ENCODE peak calls at places on chromosomes 7 and 10, in nine cellular contexts. One of them, this sample, is unnamed.

GRCh38 chr10:7789390-7789789 is 1.4 kb downstream of the ATP5F1C start:
- DNase-seq in lower lobe of right lung: no peak
- DNase-seq in GM12865: no peak
- DNase-seq in keratinocyte: no peak
- DNase-seq in thoracic aorta: no peak
- DNase-seq in HCT116: no peak
- DNase-seq in gastrocnemius medialis: peak; percentile 21
- DNase-seq in WERI-Rb-1: no peak
- DNase-seq in breast epithelium: no peak
- DNase-seq in this sample: no peak

GRCh38 chr7:36286241-36286640 is 103.4 kb upstream of the ANLN start:
- DNase-seq in lower lobe of right lung: no peak
- DNase-seq in GM12865: peak; percentile 46
- DNase-seq in keratinocyte: no peak
- DNase-seq in thoracic aorta: no peak
- DNase-seq in HCT116: no peak
- DNase-seq in gastrocnemius medialis: no peak
- DNase-seq in WERI-Rb-1: no peak
- DNase-seq in breast epithelium: no peak
- DNase-seq in this sample: no peak

GRCh38 chr7:8035647-8036518 is 67.3 kb downstream of the GLCCI1 start:
- DNase-seq in lower lobe of right lung: no peak
- DNase-seq in GM12865: peak; percentile 64
- DNase-seq in keratinocyte: no peak
- DNase-seq in thoracic aorta: no peak
- DNase-seq in HCT116: peak; percentile 10
- DNase-seq in gastrocnemius medialis: no peak
- DNase-seq in WERI-Rb-1: peak; percentile 12
- DNase-seq in breast epithelium: no peak
- DNase-seq in this sample: no peak

GRCh38 chr10:12499066-12499465 is 149.7 kb downstream of the CAMK1D start:
- DNase-seq in lower lobe of right lung: no peak
- DNase-seq in GM12865: no peak
- DNase-seq in keratinocyte: no peak
- DNase-seq in thoracic aorta: no peak
- DNase-seq in HCT116: no peak
- DNase-seq in gastrocnemius medialis: no peak
- DNase-seq in WERI-Rb-1: no peak
- DNase-seq in breast epithelium: no peak
- DNase-seq in this sample: no peak

GRCh38 chr7:22651534-22652243 is 75.3 kb upstream of the IL6 start:
- DNase-seq in lower lobe of right lung: no peak
- DNase-seq in GM12865: no peak
- DNase-seq in keratinocyte: no peak
- DNase-seq in thoracic aorta: no peak
- DNase-seq in HCT116: no peak
- DNase-seq in gastrocnemius medialis: no peak
- DNase-seq in WERI-Rb-1: no peak
- DNase-seq in breast epithelium: no peak
- DNase-seq in this sample: no peak

GRCh38 chr10:5710854-5711253 is 26.2 kb downstream of the TASOR2 start:
- DNase-seq in lower lobe of right lung: no peak
- DNase-seq in GM12865: no peak
- DNase-seq in keratinocyte: no peak
- DNase-seq in thoracic aorta: no peak
- DNase-seq in HCT116: no peak
- DNase-seq in gastrocnemius medialis: no peak
- DNase-seq in WERI-Rb-1: no peak
- DNase-seq in breast epithelium: no peak
- DNase-seq in this sample: no peak

GRCh38 chr10:107165007-107165406 is 501 bp upstream of the SORCS1 start:
- DNase-seq in lower lobe of right lung: no peak
- DNase-seq in GM12865: no peak
- DNase-seq in keratinocyte: no peak
- DNase-seq in thoracic aorta: no peak
- DNase-seq in HCT116: no peak
- DNase-seq in gastrocnemius medialis: no peak
- DNase-seq in WERI-Rb-1: no peak
- DNase-seq in breast epithelium: no peak
- DNase-seq in this sample: no peak

GRCh38 chr10:24438800-24439199 is 229.9 kb downstream of the KIAA1217 start:
- DNase-seq in lower lobe of right lung: no peak
- DNase-seq in GM12865: no peak
- DNase-seq in keratinocyte: no peak
- DNase-seq in thoracic aorta: no peak
- DNase-seq in HCT116: no peak
- DNase-seq in gastrocnemius medialis: no peak
- DNase-seq in WERI-Rb-1: no peak
- DNase-seq in breast epithelium: no peak
- DNase-seq in this sample: no peak

GRCh38 chr7:30347226-30348082 is 63.1 kb downstream of the ZNRF2 start:
- DNase-seq in lower lobe of right lung: no peak
- DNase-seq in GM12865: no peak
- DNase-seq in keratinocyte: no peak
- DNase-seq in thoracic aorta: no peak
- DNase-seq in HCT116: no peak
- DNase-seq in gastrocnemius medialis: no peak
- DNase-seq in WERI-Rb-1: no peak
- DNase-seq in breast epithelium: no peak
- DNase-seq in this sample: no peak

GRCh38 chr7:78124221-78124620 is 325.6 kb downstream of the PHTF2 start:
- DNase-seq in lower lobe of right lung: no peak
- DNase-seq in GM12865: no peak
- DNase-seq in keratinocyte: no peak
- DNase-seq in thoracic aorta: no peak
- DNase-seq in HCT116: no peak
- DNase-seq in gastrocnemius medialis: no peak
- DNase-seq in WERI-Rb-1: no peak
- DNase-seq in breast epithelium: no peak
- DNase-seq in this sample: no peak

GRCh38 chr7:122520961-122521555 is 177.9 kb downstream of the RNF133 start:
- DNase-seq in lower lobe of right lung: no peak
- DNase-seq in GM12865: no peak
- DNase-seq in keratinocyte: no peak
- DNase-seq in thoracic aorta: no peak
- DNase-seq in HCT116: no peak
- DNase-seq in gastrocnemius medialis: no peak
- DNase-seq in WERI-Rb-1: no peak
- DNase-seq in breast epithelium: no peak
- DNase-seq in this sample: no peak

GRCh38 chr10:3961082-3961481 is 176.1 kb upstream of the KLF6 start:
- DNase-seq in lower lobe of right lung: no peak
- DNase-seq in GM12865: no peak
- DNase-seq in keratinocyte: no peak
- DNase-seq in thoracic aorta: no peak
- DNase-seq in HCT116: no peak
- DNase-seq in gastrocnemius medialis: no peak
- DNase-seq in WERI-Rb-1: no peak
- DNase-seq in breast epithelium: no peak
- DNase-seq in this sample: no peak

DNA sequence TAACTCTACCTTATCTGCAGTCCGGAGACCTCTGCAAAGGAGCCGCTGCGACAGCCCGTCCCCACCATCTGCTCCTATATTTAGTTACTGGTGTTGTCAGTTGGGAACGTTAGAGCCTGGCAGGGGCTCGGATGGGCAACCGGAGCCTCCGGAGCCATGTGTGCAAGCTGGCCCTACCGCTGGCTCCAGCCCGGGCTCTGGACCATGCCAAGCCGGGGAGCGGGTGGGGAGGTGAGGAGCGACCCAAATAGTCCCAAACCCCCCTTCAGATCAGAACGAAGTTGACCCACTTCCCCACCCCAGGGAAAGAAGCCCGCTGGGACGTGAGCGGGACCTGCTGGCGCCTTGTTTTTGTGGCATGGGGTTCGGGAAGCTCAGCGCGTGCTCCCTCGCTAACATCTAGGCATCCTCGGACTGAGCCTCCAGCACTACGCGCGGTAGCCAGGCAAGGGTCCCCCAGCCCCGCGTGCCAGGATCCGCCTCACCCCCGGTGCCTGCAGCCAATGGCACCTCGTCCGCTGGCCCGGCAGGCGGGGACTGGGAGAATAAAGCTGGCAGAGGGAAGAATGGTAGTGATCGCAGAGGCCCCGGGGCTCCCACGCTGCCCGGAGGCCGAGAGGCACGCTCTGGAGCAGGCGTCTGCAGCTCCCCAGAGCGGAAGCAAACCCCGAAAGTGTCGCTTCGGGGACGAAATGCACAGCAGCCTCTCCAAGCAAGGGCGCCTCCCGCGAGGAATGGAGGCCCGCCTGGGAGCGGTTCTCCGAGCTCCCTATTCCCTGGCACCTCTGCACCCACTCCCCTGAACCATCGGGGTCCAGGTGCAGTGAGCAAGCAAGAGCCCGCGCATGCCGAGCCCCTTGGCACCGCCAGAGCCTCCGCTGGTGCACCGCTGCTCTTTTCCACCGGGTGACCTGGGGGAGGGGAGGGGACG is 669 bp downstream of the LRRC20 start:
- DNase-seq in lower lobe of right lung: peak; percentile 59
- DNase-seq in GM12865: peak; percentile 64
- DNase-seq in keratinocyte: no peak
- DNase-seq in thoracic aorta: no peak
- DNase-seq in HCT116: no peak
- DNase-seq in gastrocnemius medialis: peak; percentile 91
- DNase-seq in WERI-Rb-1: peak; percentile 92
- DNase-seq in breast epithelium: no peak
- DNase-seq in this sample: peak; percentile 53
- TF ChIP-seq CTCF in lower lobe of right lung: no peak
- TF ChIP-seq CTCF in GM12865: no peak
- TF ChIP-seq CTCF in keratinocyte: no peak
- TF ChIP-seq CTCF in thoracic aorta: no peak
- TF ChIP-seq CTCF in HCT116: no peak
- TF ChIP-seq CTCF in gastrocnemius medialis: no peak
- TF ChIP-seq CTCF in WERI-Rb-1: no peak
- TF ChIP-seq CTCF in breast epithelium: no peak
- TF ChIP-seq CTCF in this sample: no peak

GRCh38 chr7:151060416-151061234 is 1.2 kb downstream of the SLC4A2 start:
- DNase-seq in lower lobe of right lung: no peak
- DNase-seq in GM12865: no peak
- DNase-seq in keratinocyte: no peak
- DNase-seq in thoracic aorta: no peak
- DNase-seq in HCT116: no peak
- DNase-seq in gastrocnemius medialis: no peak
- DNase-seq in WERI-Rb-1: peak; percentile 79
- DNase-seq in breast epithelium: no peak
- DNase-seq in this sample: no peak
- TF ChIP-seq CTCF in lower lobe of right lung: no peak
- TF ChIP-seq CTCF in GM12865: no peak
- TF ChIP-seq CTCF in keratinocyte: no peak
- TF ChIP-seq CTCF in thoracic aorta: no peak
- TF ChIP-seq CTCF in HCT116: peak; percentile 22
- TF ChIP-seq CTCF in gastrocnemius medialis: no peak
- TF ChIP-seq CTCF in WERI-Rb-1: peak; percentile 15
- TF ChIP-seq CTCF in breast epithelium: no peak
- TF ChIP-seq CTCF in this sample: peak; percentile 30

GRCh38 chr10:99964791-99965190 is 45.0 kb downstream of the DNMBP start:
- DNase-seq in lower lobe of right lung: no peak
- DNase-seq in GM12865: no peak
- DNase-seq in keratinocyte: no peak
- DNase-seq in thoracic aorta: no peak
- DNase-seq in HCT116: no peak
- DNase-seq in gastrocnemius medialis: no peak
- DNase-seq in WERI-Rb-1: no peak
- DNase-seq in breast epithelium: no peak
- DNase-seq in this sample: no peak
- TF ChIP-seq CTCF in lower lobe of right lung: no peak
- TF ChIP-seq CTCF in GM12865: no peak
- TF ChIP-seq CTCF in keratinocyte: no peak
- TF ChIP-seq CTCF in thoracic aorta: no peak
- TF ChIP-seq CTCF in HCT116: no peak
- TF ChIP-seq CTCF in gastrocnemius medialis: no peak
- TF ChIP-seq CTCF in WERI-Rb-1: peak; percentile 7
- TF ChIP-seq CTCF in breast epithelium: no peak
- TF ChIP-seq CTCF in this sample: no peak

DNA sequence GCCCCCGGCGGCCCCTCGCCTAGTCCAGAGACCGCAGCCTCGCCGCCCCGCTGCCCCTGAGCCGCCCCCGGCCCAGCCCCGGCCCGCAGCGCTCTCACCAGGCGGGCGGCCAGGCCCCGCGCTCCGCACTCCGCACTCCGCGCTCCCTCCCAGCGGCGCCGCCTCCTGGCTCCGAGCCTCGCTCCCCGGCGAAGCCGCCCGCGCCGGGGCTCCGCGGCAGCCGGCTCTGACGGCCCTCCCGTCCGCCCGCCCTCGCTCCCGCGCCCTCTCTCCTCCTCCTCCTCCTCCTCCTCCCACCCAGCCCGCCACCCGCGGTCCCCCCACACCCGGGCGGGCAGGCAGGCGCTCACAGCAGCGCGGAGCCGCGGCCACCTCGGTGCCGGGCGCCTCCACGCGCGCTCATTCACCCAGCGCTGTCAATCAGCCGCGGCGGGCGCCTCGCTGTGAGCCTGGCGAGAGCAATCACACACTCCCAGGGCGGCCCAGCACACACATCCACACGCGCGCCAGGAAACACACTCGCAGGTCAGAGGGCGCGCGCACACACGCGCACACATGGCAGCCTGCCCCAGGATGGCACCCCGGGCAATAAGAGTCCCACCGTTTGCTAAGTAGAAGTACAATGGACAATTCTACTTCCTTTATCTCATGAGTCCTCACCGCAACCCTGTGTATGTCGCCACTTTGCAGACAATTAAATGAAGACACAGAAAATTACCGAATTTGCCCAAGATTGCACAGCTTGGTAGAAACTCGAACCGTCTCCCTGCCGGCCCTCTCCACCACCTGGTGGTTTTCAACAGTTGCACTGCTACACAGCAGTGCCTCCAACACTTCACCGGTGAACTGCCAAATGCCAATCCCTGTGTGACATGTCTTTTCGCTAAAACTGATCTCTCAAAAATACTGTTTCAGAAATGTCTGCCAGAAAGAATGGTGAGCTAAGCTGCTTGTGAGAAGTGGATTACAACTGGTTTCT is at the start of gene PRRT4:
- DNase-seq in lower lobe of right lung: peak; percentile 62
- DNase-seq in GM12865: no peak
- DNase-seq in keratinocyte: no peak
- DNase-seq in thoracic aorta: no peak
- DNase-seq in HCT116: no peak
- DNase-seq in gastrocnemius medialis: no peak
- DNase-seq in WERI-Rb-1: peak; percentile 40
- DNase-seq in breast epithelium: no peak
- DNase-seq in this sample: peak; percentile 61
- TF ChIP-seq CTCF in lower lobe of right lung: no peak
- TF ChIP-seq CTCF in GM12865: no peak
- TF ChIP-seq CTCF in keratinocyte: peak; percentile 7
- TF ChIP-seq CTCF in thoracic aorta: no peak
- TF ChIP-seq CTCF in HCT116: peak; percentile 28
- TF ChIP-seq CTCF in gastrocnemius medialis: no peak
- TF ChIP-seq CTCF in WERI-Rb-1: peak; percentile 21
- TF ChIP-seq CTCF in breast epithelium: no peak
- TF ChIP-seq CTCF in this sample: peak; percentile 1

GRCh38 chr7:1925349-1925748 is 255.3 kb downstream of the ELFN1 start:
- DNase-seq in lower lobe of right lung: peak; percentile 38
- DNase-seq in GM12865: no peak
- DNase-seq in keratinocyte: no peak
- DNase-seq in thoracic aorta: no peak
- DNase-seq in HCT116: no peak
- DNase-seq in gastrocnemius medialis: no peak
- DNase-seq in WERI-Rb-1: peak; percentile 79
- DNase-seq in breast epithelium: no peak
- DNase-seq in this sample: no peak
- TF ChIP-seq CTCF in lower lobe of right lung: no peak
- TF ChIP-seq CTCF in GM12865: no peak
- TF ChIP-seq CTCF in keratinocyte: no peak
- TF ChIP-seq CTCF in thoracic aorta: no peak
- TF ChIP-seq CTCF in HCT116: peak; percentile 27
- TF ChIP-seq CTCF in gastrocnemius medialis: no peak
- TF ChIP-seq CTCF in WERI-Rb-1: peak; percentile 72
- TF ChIP-seq CTCF in breast epithelium: no peak
- TF ChIP-seq CTCF in this sample: peak; percentile 36

GRCh38 chr10:109328001-109328400 is 595.3 kb downstream of the XPNPEP1 start:
- DNase-seq in lower lobe of right lung: no peak
- DNase-seq in GM12865: no peak
- DNase-seq in keratinocyte: no peak
- DNase-seq in thoracic aorta: no peak
- DNase-seq in HCT116: no peak
- DNase-seq in gastrocnemius medialis: no peak
- DNase-seq in WERI-Rb-1: no peak
- DNase-seq in breast epithelium: no peak
- DNase-seq in this sample: no peak
- TF ChIP-seq CTCF in lower lobe of right lung: no peak
- TF ChIP-seq CTCF in GM12865: no peak
- TF ChIP-seq CTCF in keratinocyte: no peak
- TF ChIP-seq CTCF in thoracic aorta: no peak
- TF ChIP-seq CTCF in HCT116: no peak
- TF ChIP-seq CTCF in gastrocnemius medialis: no peak
- TF ChIP-seq CTCF in WERI-Rb-1: no peak
- TF ChIP-seq CTCF in breast epithelium: no peak
- TF ChIP-seq CTCF in this sample: no peak